ENCODE peak calls at places on chromosomes 4 and X, in ten cellular contexts. E is upper lobe of left lung; S is activated T-cell treated with anti-CD3 and anti-CD28 coated beads for 24 hours; G is HEK293T; D is NCI-H1105 treated with DMSO at 0.1 percent for 48 hours; I is fibroblast of lung; Z is left lung; B is substantia nigra; J is NCI-H2081; T is activated CD4-positive, alpha-beta T cell treated with anti-CD3 and anti-CD28 coated beads, Interleukin-2, amount 10 ng/mL, durations not matched to agents 7 days and 5 days. Q is an unnamed sample.

GRCh38 chr4:2497931-2498330 is 29.0 kb downstream of the RNF4 start:
- DNase-seq in B (no peak), J (no peak), I (no peak), Z (no peak), S (no peak), G (no peak), E (no peak), D (no peak), T (no peak), Q (no peak)

GRCh38 chrX:40402771-40403533 is 177.8 kb upstream of the ATP6AP2 start:
- DNase-seq in I (peak), E (no peak), D (no peak), Z (peak), J (no peak), S (no peak), B (no peak), T (no peak), G (no peak), Q (no peak)

GRCh38 chrX:154380153-154380552 is 1.1 kb downstream of the EMD start:
- DNase-seq in S (no peak), Z (no peak), J (no peak), G (no peak), D (no peak), E (no peak), B (no peak), T (no peak), I (no peak), Q (no peak)

GRCh38 chrX:72100824-72101351 is 30.8 kb downstream of the RTL5 start:
- DNase-seq in E (no peak), D (no peak), B (no peak), T (peak), I (no peak), G (no peak), S (peak), Z (peak), J (no peak), Q (no peak)

GRCh38 chr4:48403358-48403757 is 62.0 kb downstream of the SLAIN2 start:
- DNase-seq in T (no peak), S (no peak), D (no peak), J (no peak), I (no peak), B (no peak), E (no peak), G (no peak), Z (no peak), Q (no peak)

GRCh38 chr4:114076865-114077264 is 97.4 kb upstream of the ARSJ start:
- DNase-seq in J (no peak), I (peak), S (no peak), T (no peak), E (no peak), D (no peak), G (no peak), B (no peak), Z (no peak), Q (no peak)

GRCh38 chr4:123250843-123251242 is 145.8 kb upstream of the SPRY1 start:
- DNase-seq in J (no peak), S (no peak), E (no peak), I (peak), T (no peak), Z (no peak), G (no peak), B (no peak), D (peak), Q (no peak)

GRCh38 chr4:176270669-176271068 is 1.6 kb upstream of the ASB5 start:
- DNase-seq in B (no peak), T (no peak), S (no peak), I (peak), Z (no peak), E (no peak), D (peak), J (no peak), G (peak), Q (no peak)

GRCh38 chrX:149151805-149152757 is 353.0 kb downstream of the IDS start:
- DNase-seq in E (no peak), Z (no peak), B (no peak), I (peak), D (no peak), G (no peak), S (no peak), J (no peak), T (no peak), Q (no peak)

GRCh38 chrX:153687121-153688039 is at the start of gene SLC6A8:
- DNase-seq in G (peak), S (peak), T (peak), B (peak), I (peak), Z (peak), J (peak), D (peak), E (peak), Q (peak)

GRCh38 chr4:88792268-88792781 is 94.7 kb upstream of the NAP1L5 start:
- DNase-seq in D (no peak), G (no peak), Z (no peak), E (no peak), T (no peak), J (no peak), S (no peak), B (no peak), I (peak), Q (no peak)

GRCh38 chrX:24025741-24026402 is 1.1 kb downstream of the KLHL15 start:
- DNase-seq in D (peak), E (no peak), J (no peak), I (peak), T (no peak), S (no peak), Z (no peak), B (peak), G (no peak), Q (peak)

GRCh38 chrX:281166-281999 is at the start of gene PLCXD1:
- DNase-seq in D (no peak), G (no peak), E (no peak), J (no peak), Z (peak), T (peak), B (no peak), I (peak), S (peak), Q (peak)

Q was measured in suprapubic skin.